ENCODE peak calls at places on chromosomes 6 and 20, in ten cellular contexts. One of them, this sample, is unnamed.

GRCh38 chr6:33168202-33168601 is 24.1 kb downstream of the COL11A2 start:
- DNase-seq in AG09309: no peak
- DNase-seq in astrocyte of the cerebellum: no peak
- DNase-seq in astrocyte: no peak
- DNase-seq in mammary epithelial cell: no peak
- DNase-seq in fibroblast of pulmonary artery: no peak
- DNase-seq in psoas muscle: no peak
- DNase-seq in GM12878: no peak
- DNase-seq in A549: no peak
- DNase-seq in WERI-Rb-1: no peak
- DNase-seq in this sample: no peak

GRCh38 chr6:109944448-109944847 is 33.7 kb upstream of the GPR6 start:
- DNase-seq in AG09309: no peak
- DNase-seq in astrocyte of the cerebellum: no peak
- DNase-seq in astrocyte: no peak
- DNase-seq in mammary epithelial cell: peak
- DNase-seq in fibroblast of pulmonary artery: no peak
- DNase-seq in psoas muscle: no peak
- DNase-seq in GM12878: no peak
- DNase-seq in A549: no peak
- DNase-seq in WERI-Rb-1: no peak
- DNase-seq in this sample: no peak

GRCh38 chr6:168607272-168608112 is 166.5 kb downstream of the SMOC2 start:
- DNase-seq in AG09309: no peak
- DNase-seq in astrocyte of the cerebellum: no peak
- DNase-seq in astrocyte: no peak
- DNase-seq in mammary epithelial cell: no peak
- DNase-seq in fibroblast of pulmonary artery: no peak
- DNase-seq in psoas muscle: no peak
- DNase-seq in GM12878: no peak
- DNase-seq in A549: no peak
- DNase-seq in WERI-Rb-1: no peak
- DNase-seq in this sample: no peak

GRCh38 chr20:12987261-12987660 is 21.5 kb upstream of the SPTLC3 start:
- DNase-seq in AG09309: no peak
- DNase-seq in astrocyte of the cerebellum: no peak
- DNase-seq in astrocyte: no peak
- DNase-seq in mammary epithelial cell: no peak
- DNase-seq in fibroblast of pulmonary artery: no peak
- DNase-seq in psoas muscle: no peak
- DNase-seq in GM12878: no peak
- DNase-seq in A549: no peak
- DNase-seq in WERI-Rb-1: no peak
- DNase-seq in this sample: no peak

GRCh38 chr6:35557239-35557638 is 44.5 kb upstream of the TULP1 start:
- DNase-seq in AG09309: no peak
- DNase-seq in astrocyte of the cerebellum: no peak
- DNase-seq in astrocyte: no peak
- DNase-seq in mammary epithelial cell: no peak
- DNase-seq in fibroblast of pulmonary artery: no peak
- DNase-seq in psoas muscle: no peak
- DNase-seq in GM12878: no peak
- DNase-seq in A549: no peak
- DNase-seq in WERI-Rb-1: no peak
- DNase-seq in this sample: no peak

GRCh38 chr20:37160683-37161082 is 18.4 kb upstream of the RPN2 start:
- DNase-seq in AG09309: no peak
- DNase-seq in astrocyte of the cerebellum: no peak
- DNase-seq in astrocyte: no peak
- DNase-seq in mammary epithelial cell: no peak
- DNase-seq in fibroblast of pulmonary artery: no peak
- DNase-seq in psoas muscle: no peak
- DNase-seq in GM12878: no peak
- DNase-seq in A549: no peak
- DNase-seq in WERI-Rb-1: peak
- DNase-seq in this sample: no peak

GRCh38 chr20:37418591-37418990 is 72.7 kb downstream of the SRC start:
- DNase-seq in AG09309: no peak
- DNase-seq in astrocyte of the cerebellum: no peak
- DNase-seq in astrocyte: no peak
- DNase-seq in mammary epithelial cell: no peak
- DNase-seq in fibroblast of pulmonary artery: no peak
- DNase-seq in psoas muscle: no peak
- DNase-seq in GM12878: no peak
- DNase-seq in A549: no peak
- DNase-seq in WERI-Rb-1: no peak
- DNase-seq in this sample: no peak

GRCh38 chr6:163228041-163228440 is 186.5 kb upstream of the QKI start:
- DNase-seq in AG09309: no peak
- DNase-seq in astrocyte of the cerebellum: no peak
- DNase-seq in astrocyte: no peak
- DNase-seq in mammary epithelial cell: no peak
- DNase-seq in fibroblast of pulmonary artery: no peak
- DNase-seq in psoas muscle: no peak
- DNase-seq in GM12878: no peak
- DNase-seq in A549: no peak
- DNase-seq in WERI-Rb-1: no peak
- DNase-seq in this sample: no peak

GRCh38 chr6:31888281-31889258 is 8.9 kb downstream of the EHMT2 start:
- DNase-seq in AG09309: no peak
- DNase-seq in astrocyte of the cerebellum: no peak
- DNase-seq in astrocyte: no peak
- DNase-seq in mammary epithelial cell: no peak
- DNase-seq in fibroblast of pulmonary artery: peak
- DNase-seq in psoas muscle: no peak
- DNase-seq in GM12878: no peak
- DNase-seq in A549: no peak
- DNase-seq in WERI-Rb-1: peak
- DNase-seq in this sample: no peak

GRCh38 chr20:44719841-44720240 is 4.7 kb downstream of the CCN5 start:
- DNase-seq in AG09309: no peak
- DNase-seq in astrocyte of the cerebellum: no peak
- DNase-seq in astrocyte: no peak
- DNase-seq in mammary epithelial cell: no peak
- DNase-seq in fibroblast of pulmonary artery: no peak
- DNase-seq in psoas muscle: no peak
- DNase-seq in GM12878: no peak
- DNase-seq in A549: no peak
- DNase-seq in WERI-Rb-1: no peak
- DNase-seq in this sample: no peak

GRCh38 chr6:137903933-137904821 is 37.1 kb downstream of the TNFAIP3 start:
- DNase-seq in AG09309: peak
- DNase-seq in astrocyte of the cerebellum: no peak
- DNase-seq in astrocyte: peak
- DNase-seq in mammary epithelial cell: peak
- DNase-seq in fibroblast of pulmonary artery: peak
- DNase-seq in psoas muscle: no peak
- DNase-seq in GM12878: no peak
- DNase-seq in A549: peak
- DNase-seq in WERI-Rb-1: no peak
- DNase-seq in this sample: peak

GRCh38 chr6:52509281-52510212 is 67.3 kb downstream of the TRAM2 start:
- DNase-seq in AG09309: no peak
- DNase-seq in astrocyte of the cerebellum: no peak
- DNase-seq in astrocyte: peak
- DNase-seq in mammary epithelial cell: peak
- DNase-seq in fibroblast of pulmonary artery: no peak
- DNase-seq in psoas muscle: no peak
- DNase-seq in GM12878: no peak
- DNase-seq in A549: no peak
- DNase-seq in WERI-Rb-1: no peak
- DNase-seq in this sample: no peak

GRCh38 chr6:56889492-56889891 is 65.4 kb upstream of the BEND6 start:
- DNase-seq in AG09309: no peak
- DNase-seq in astrocyte of the cerebellum: no peak
- DNase-seq in astrocyte: no peak
- DNase-seq in mammary epithelial cell: no peak
- DNase-seq in fibroblast of pulmonary artery: no peak
- DNase-seq in psoas muscle: no peak
- DNase-seq in GM12878: no peak
- DNase-seq in A549: no peak
- DNase-seq in WERI-Rb-1: no peak
- DNase-seq in this sample: no peak

GRCh38 chr6:65709099-65709830 is 2.2 kb upstream of the EYS start:
- DNase-seq in AG09309: no peak
- DNase-seq in astrocyte of the cerebellum: no peak
- DNase-seq in astrocyte: no peak
- DNase-seq in mammary epithelial cell: no peak
- DNase-seq in fibroblast of pulmonary artery: no peak
- DNase-seq in psoas muscle: no peak
- DNase-seq in GM12878: no peak
- DNase-seq in A549: no peak
- DNase-seq in WERI-Rb-1: no peak
- DNase-seq in this sample: no peak

GRCh38 chr20:23061713-23062561 is 12.5 kb upstream of the THBD start:
- DNase-seq in AG09309: peak
- DNase-seq in astrocyte of the cerebellum: no peak
- DNase-seq in astrocyte: peak
- DNase-seq in mammary epithelial cell: no peak
- DNase-seq in fibroblast of pulmonary artery: peak
- DNase-seq in psoas muscle: peak
- DNase-seq in GM12878: no peak
- DNase-seq in A549: peak
- DNase-seq in WERI-Rb-1: no peak
- DNase-seq in this sample: no peak

GRCh38 chr6:34234667-34235604 is 1.7 kb upstream of the HMGA1 start:
- DNase-seq in AG09309: no peak
- DNase-seq in astrocyte of the cerebellum: no peak
- DNase-seq in astrocyte: no peak
- DNase-seq in mammary epithelial cell: no peak
- DNase-seq in fibroblast of pulmonary artery: no peak
- DNase-seq in psoas muscle: no peak
- DNase-seq in GM12878: no peak
- DNase-seq in A549: no peak
- DNase-seq in WERI-Rb-1: no peak
- DNase-seq in this sample: no peak
- H3K4me3 ChIP-seq in AG09309: no peak
- H3K4me3 ChIP-seq in astrocyte of the cerebellum: no peak
- H3K4me3 ChIP-seq in astrocyte: no peak
- H3K4me3 ChIP-seq in mammary epithelial cell: no peak
- H3K4me3 ChIP-seq in fibroblast of pulmonary artery: no peak
- H3K4me3 ChIP-seq in psoas muscle: peak
- H3K4me3 ChIP-seq in GM12878: no peak
- H3K4me3 ChIP-seq in A549: peak
- H3K4me3 ChIP-seq in WERI-Rb-1: no peak
- H3K4me3 ChIP-seq in this sample: no peak

DNA sequence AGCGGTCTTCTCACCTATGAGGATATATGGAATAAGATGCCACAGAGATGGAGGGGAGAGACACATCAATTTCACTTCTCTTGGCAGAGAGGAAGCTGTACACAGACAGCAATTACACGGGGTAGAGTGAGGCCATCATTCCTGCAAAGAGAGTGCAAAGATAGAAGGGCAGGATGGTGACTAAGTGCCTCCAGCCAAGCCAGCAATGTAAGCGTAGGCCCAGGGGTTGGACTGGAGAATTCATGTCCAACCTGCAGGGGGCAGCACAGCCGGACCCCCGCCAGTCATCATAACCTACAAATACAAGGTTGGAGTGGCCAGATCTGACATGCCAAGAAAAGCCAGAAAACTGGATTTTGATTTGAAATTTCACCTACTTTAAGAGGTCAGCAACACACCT is 56.3 kb downstream of the NRN1 start:
- DNase-seq in AG09309: no peak
- DNase-seq in astrocyte of the cerebellum: no peak
- DNase-seq in astrocyte: peak
- DNase-seq in mammary epithelial cell: no peak
- DNase-seq in fibroblast of pulmonary artery: no peak
- DNase-seq in psoas muscle: no peak
- DNase-seq in GM12878: no peak
- DNase-seq in A549: peak
- DNase-seq in WERI-Rb-1: peak
- DNase-seq in this sample: no peak
- TF ChIP-seq CTCF in AG09309: peak
- TF ChIP-seq CTCF in astrocyte of the cerebellum: peak
- TF ChIP-seq CTCF in astrocyte: peak
- TF ChIP-seq CTCF in mammary epithelial cell: no peak
- TF ChIP-seq CTCF in fibroblast of pulmonary artery: no peak
- TF ChIP-seq CTCF in psoas muscle: peak
- TF ChIP-seq CTCF in GM12878: peak
- TF ChIP-seq CTCF in A549: peak
- TF ChIP-seq CTCF in WERI-Rb-1: peak
- TF ChIP-seq CTCF in this sample: peak

GRCh38 chr20:3409417-3409816 is 1.9 kb upstream of the DNAAF9 start:
- DNase-seq in AG09309: no peak
- DNase-seq in astrocyte of the cerebellum: no peak
- DNase-seq in astrocyte: no peak
- DNase-seq in mammary epithelial cell: no peak
- DNase-seq in fibroblast of pulmonary artery: no peak
- DNase-seq in psoas muscle: no peak
- DNase-seq in GM12878: no peak
- DNase-seq in A549: no peak
- DNase-seq in WERI-Rb-1: no peak
- DNase-seq in this sample: no peak
- H3K4me3 ChIP-seq in AG09309: no peak
- H3K4me3 ChIP-seq in astrocyte of the cerebellum: no peak
- H3K4me3 ChIP-seq in astrocyte: no peak
- H3K4me3 ChIP-seq in mammary epithelial cell: no peak
- H3K4me3 ChIP-seq in fibroblast of pulmonary artery: no peak
- H3K4me3 ChIP-seq in psoas muscle: peak
- H3K4me3 ChIP-seq in GM12878: no peak
- H3K4me3 ChIP-seq in A549: no peak
- H3K4me3 ChIP-seq in WERI-Rb-1: no peak
- H3K4me3 ChIP-seq in this sample: no peak

GRCh38 chr20:46028772-46029371 is at the start of gene SLC12A5:
- DNase-seq in AG09309: no peak
- DNase-seq in astrocyte of the cerebellum: no peak
- DNase-seq in astrocyte: no peak
- DNase-seq in mammary epithelial cell: no peak
- DNase-seq in fibroblast of pulmonary artery: no peak
- DNase-seq in psoas muscle: no peak
- DNase-seq in GM12878: no peak
- DNase-seq in A549: no peak
- DNase-seq in WERI-Rb-1: peak
- DNase-seq in this sample: no peak

GRCh38 chr20:46030290-46031013 is 1.4 kb downstream of the SLC12A5 start:
- DNase-seq in AG09309: no peak
- DNase-seq in astrocyte of the cerebellum: no peak
- DNase-seq in astrocyte: no peak
- DNase-seq in mammary epithelial cell: no peak
- DNase-seq in fibroblast of pulmonary artery: no peak
- DNase-seq in psoas muscle: no peak
- DNase-seq in GM12878: no peak
- DNase-seq in A549: no peak
- DNase-seq in WERI-Rb-1: peak
- DNase-seq in this sample: no peak

GRCh38 chr20:46034039-46034438 is 5.0 kb downstream of the SLC12A5 start:
- DNase-seq in AG09309: no peak
- DNase-seq in astrocyte of the cerebellum: no peak
- DNase-seq in astrocyte: no peak
- DNase-seq in mammary epithelial cell: no peak
- DNase-seq in fibroblast of pulmonary artery: no peak
- DNase-seq in psoas muscle: no peak
- DNase-seq in GM12878: no peak
- DNase-seq in A549: no peak
- DNase-seq in WERI-Rb-1: no peak
- DNase-seq in this sample: no peak

GRCh38 chr20:46031014-46031569 is 2.1 kb downstream of the SLC12A5 start:
- DNase-seq in AG09309: no peak
- DNase-seq in astrocyte of the cerebellum: no peak
- DNase-seq in astrocyte: no peak
- DNase-seq in mammary epithelial cell: no peak
- DNase-seq in fibroblast of pulmonary artery: no peak
- DNase-seq in psoas muscle: no peak
- DNase-seq in GM12878: no peak
- DNase-seq in A549: no peak
- DNase-seq in WERI-Rb-1: no peak
- DNase-seq in this sample: no peak

GRCh38 chr20:46031701-46032254 is 2.8 kb downstream of the SLC12A5 start:
- DNase-seq in AG09309: no peak
- DNase-seq in astrocyte of the cerebellum: no peak
- DNase-seq in astrocyte: no peak
- DNase-seq in mammary epithelial cell: no peak
- DNase-seq in fibroblast of pulmonary artery: no peak
- DNase-seq in psoas muscle: no peak
- DNase-seq in GM12878: no peak
- DNase-seq in A549: no peak
- DNase-seq in WERI-Rb-1: peak
- DNase-seq in this sample: no peak
- TF ChIP-seq CTCF in AG09309: no peak
- TF ChIP-seq CTCF in astrocyte of the cerebellum: no peak
- TF ChIP-seq CTCF in astrocyte: no peak
- TF ChIP-seq CTCF in mammary epithelial cell: no peak
- TF ChIP-seq CTCF in fibroblast of pulmonary artery: no peak
- TF ChIP-seq CTCF in psoas muscle: no peak
- TF ChIP-seq CTCF in GM12878: no peak
- TF ChIP-seq CTCF in A549: no peak
- TF ChIP-seq CTCF in WERI-Rb-1: no peak
- TF ChIP-seq CTCF in this sample: no peak

This sample was measured in GM12864.